ENCODE peak calls at places on chromosomes 16 and 17, in four cellular contexts. One of them, this sample, is unnamed.
A peak's percentile ranks its signal among the peaks of the same experiment; 100 is the strongest.

GRCh38 chr17:76714336-76714735 is 3.6 kb upstream of the MXRA7 start:
- DNase-seq in heart right ventricle: no peak
- DNase-seq in dorsolateral prefrontal cortex: no peak
- DNase-seq in left lung: no peak
- DNase-seq in this sample: no peak

GRCh38 chr16:851871-852270 is 51.3 kb upstream of the GNG13 start:
- DNase-seq in heart right ventricle: no peak
- DNase-seq in dorsolateral prefrontal cortex: no peak
- DNase-seq in left lung: peak; percentile 68
- DNase-seq in this sample: no peak

GRCh38 chr16:1116693-1117077 is 20.6 kb upstream of the C1QTNF8 start:
- DNase-seq in heart right ventricle: no peak
- DNase-seq in dorsolateral prefrontal cortex: no peak
- DNase-seq in left lung: no peak
- DNase-seq in this sample: no peak

GRCh38 chr17:74439691-74440567 is 8.0 kb downstream of the GPRC5C start:
- DNase-seq in left lung: peak; percentile 75
- DNase-seq in heart right ventricle: no peak
- DNase-seq in dorsolateral prefrontal cortex: no peak
- DNase-seq in this sample: no peak

GRCh38 chr17:27544350-27545131 is 86.4 kb upstream of the LGALS9 start:
- DNase-seq in dorsolateral prefrontal cortex: no peak
- DNase-seq in heart right ventricle: no peak
- DNase-seq in left lung: no peak
- DNase-seq in this sample: no peak

GRCh38 chr17:36485805-36486203 is 677 bp upstream of the ZNHIT3 start:
- DNase-seq in dorsolateral prefrontal cortex: no peak
- DNase-seq in left lung: no peak
- DNase-seq in heart right ventricle: no peak
- DNase-seq in this sample: no peak

GRCh38 chr17:72416054-72416691 is 295.4 kb downstream of the SOX9 start:
- DNase-seq in heart right ventricle: no peak
- DNase-seq in left lung: no peak
- DNase-seq in dorsolateral prefrontal cortex: no peak
- DNase-seq in this sample: no peak

GRCh38 chr17:33260638-33261037 is 32.5 kb downstream of the ASIC2 start:
- DNase-seq in heart right ventricle: no peak
- DNase-seq in dorsolateral prefrontal cortex: no peak
- DNase-seq in left lung: no peak
- DNase-seq in this sample: no peak

GRCh38 chr16:24850289-24850931 is 4.6 kb downstream of the SLC5A11 start:
- DNase-seq in left lung: no peak
- DNase-seq in dorsolateral prefrontal cortex: no peak
- DNase-seq in heart right ventricle: no peak
- DNase-seq in this sample: no peak

GRCh38 chr17:13346081-13346533 is 255.6 kb downstream of the HS3ST3A1 start:
- DNase-seq in dorsolateral prefrontal cortex: no peak
- DNase-seq in left lung: no peak
- DNase-seq in heart right ventricle: no peak
- DNase-seq in this sample: no peak

GRCh38 chr17:40617678-40618240 is 29.9 kb downstream of the SMARCE1 start:
- DNase-seq in dorsolateral prefrontal cortex: no peak
- DNase-seq in left lung: no peak
- DNase-seq in heart right ventricle: no peak
- DNase-seq in this sample: no peak

GRCh38 chr17:63435681-63436522 is 10.2 kb downstream of the CYB561 start:
- DNase-seq in heart right ventricle: no peak
- DNase-seq in dorsolateral prefrontal cortex: no peak
- DNase-seq in left lung: peak; percentile 76
- DNase-seq in this sample: no peak

GRCh38 chr17:20125724-20126123 is 116.6 kb downstream of the SPECC1 start:
- DNase-seq in heart right ventricle: no peak
- DNase-seq in left lung: no peak
- DNase-seq in dorsolateral prefrontal cortex: no peak
- DNase-seq in this sample: no peak

GRCh38 chr16:3780570-3780969 is 63.2 kb upstream of the TRAP1 start:
- DNase-seq in dorsolateral prefrontal cortex: no peak
- DNase-seq in left lung: no peak
- DNase-seq in heart right ventricle: no peak
- DNase-seq in this sample: no peak

GRCh38 chr17:65123757-65124675 is 13.2 kb upstream of the RGS9 start:
- DNase-seq in dorsolateral prefrontal cortex: no peak
- DNase-seq in heart right ventricle: no peak
- DNase-seq in left lung: no peak
- DNase-seq in this sample: peak; percentile 41

GRCh38 chr16:11587643-11588247 is 1.0 kb upstream of the LITAF start:
- DNase-seq in left lung: peak; percentile 51
- DNase-seq in heart right ventricle: no peak
- DNase-seq in dorsolateral prefrontal cortex: no peak
- DNase-seq in this sample: no peak

GRCh38 chr17:56832446-56832845 is 1.3 kb downstream of the C17orf67 start:
- DNase-seq in left lung: no peak
- DNase-seq in heart right ventricle: no peak
- DNase-seq in dorsolateral prefrontal cortex: no peak
- DNase-seq in this sample: no peak
- H3K4me3 ChIP-seq in left lung: peak overlapping the region; percentile 83
- H3K4me3 ChIP-seq in heart right ventricle: peak overlapping the region; percentile 94
- H3K4me3 ChIP-seq in dorsolateral prefrontal cortex: peak overlapping the region; percentile 61
- H3K4me3 ChIP-seq in this sample: peak overlapping the region; percentile 78

DNA sequence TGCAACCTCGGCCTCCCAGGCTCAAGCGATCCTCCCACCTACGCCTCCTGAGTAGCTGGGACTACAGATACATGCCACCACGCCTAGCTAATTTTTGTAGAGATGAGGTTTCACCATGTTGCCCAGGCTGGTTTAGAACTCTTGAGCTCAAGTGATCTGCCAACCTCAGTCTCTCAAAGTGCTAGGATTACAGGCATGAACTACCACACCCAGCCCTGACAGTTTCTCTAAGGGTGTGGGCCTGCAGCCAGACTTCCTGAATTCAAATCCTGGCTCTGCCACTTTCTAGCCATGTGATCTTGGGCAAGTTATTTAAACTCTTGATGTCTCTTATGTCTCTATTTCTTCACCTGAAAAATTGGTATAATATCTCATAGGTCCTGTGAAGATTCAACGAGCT is 5.6 kb downstream of the CUEDC1 start:
- DNase-seq in left lung: no peak
- DNase-seq in dorsolateral prefrontal cortex: no peak
- DNase-seq in heart right ventricle: peak; percentile 44
- DNase-seq in this sample: no peak
- H3K27ac ChIP-seq in left lung: peak overlapping the region; percentile 87
- H3K27ac ChIP-seq in dorsolateral prefrontal cortex: peak overlapping the region; percentile 99
- H3K27ac ChIP-seq in heart right ventricle: no peak overlapping the region
- H3K27ac ChIP-seq in this sample: peak overlapping the region; percentile 93

DNA sequence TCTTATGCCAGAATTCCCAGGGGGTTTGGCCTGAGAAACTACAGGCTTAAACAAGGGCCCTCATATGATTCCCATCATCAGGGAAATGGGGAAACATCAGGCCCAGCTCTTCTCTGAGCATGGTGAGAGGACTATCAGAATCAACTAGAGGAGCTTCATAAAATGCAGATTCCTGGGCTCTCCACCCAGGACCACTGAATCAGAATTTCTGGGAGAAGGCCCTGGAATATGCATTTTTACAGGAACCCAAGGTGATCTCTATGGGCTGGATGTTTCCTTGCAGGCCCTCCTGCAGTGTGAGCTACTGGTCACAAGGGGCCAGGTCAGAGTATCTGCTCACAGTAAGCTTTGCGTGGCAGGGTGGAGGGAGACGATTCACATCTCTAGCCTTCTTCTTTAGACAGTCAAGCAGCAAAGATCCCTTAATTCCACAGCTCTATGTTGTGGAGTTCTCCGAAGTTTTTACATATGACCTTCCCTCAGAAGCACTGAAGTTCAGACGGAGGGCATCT is 38.8 kb upstream of the HOXB13 start:
- DNase-seq in heart right ventricle: no peak
- DNase-seq in left lung: no peak
- DNase-seq in dorsolateral prefrontal cortex: no peak
- DNase-seq in this sample: no peak
- TF ChIP-seq CTCF in heart right ventricle: no peak
- TF ChIP-seq CTCF in left lung: no peak
- TF ChIP-seq CTCF in dorsolateral prefrontal cortex: no peak
- TF ChIP-seq CTCF in this sample: no peak

GRCh38 chr16:66661210-66661560 is 35.4 kb downstream of the CMTM4 start:
- DNase-seq in dorsolateral prefrontal cortex: no peak
- DNase-seq in heart right ventricle: no peak
- DNase-seq in left lung: no peak
- DNase-seq in this sample: no peak
- H3K4me3 ChIP-seq in dorsolateral prefrontal cortex: no peak overlapping the region
- H3K4me3 ChIP-seq in heart right ventricle: no peak overlapping the region
- H3K4me3 ChIP-seq in left lung: no peak overlapping the region
- H3K4me3 ChIP-seq in this sample: no peak overlapping the region

GRCh38 chr16:81696959-81697293 is 82.2 kb upstream of the PLCG2 start:
- DNase-seq in dorsolateral prefrontal cortex: no peak
- DNase-seq in heart right ventricle: no peak
- DNase-seq in left lung: peak; percentile 2
- DNase-seq in this sample: no peak

GRCh38 chr16:81699596-81699995 is 79.5 kb upstream of the PLCG2 start:
- DNase-seq in left lung: peak; percentile 52
- DNase-seq in dorsolateral prefrontal cortex: no peak
- DNase-seq in heart right ventricle: no peak
- DNase-seq in this sample: no peak

GRCh38 chr16:81697321-81697885 is 81.7 kb upstream of the PLCG2 start:
- DNase-seq in heart right ventricle: peak; percentile 51
- DNase-seq in dorsolateral prefrontal cortex: peak; percentile 53
- DNase-seq in left lung: peak; percentile 85
- DNase-seq in this sample: no peak

GRCh38 chr16:81696136-81696958 is 82.7 kb upstream of the PLCG2 start:
- DNase-seq in dorsolateral prefrontal cortex: no peak
- DNase-seq in left lung: peak; percentile 70
- DNase-seq in heart right ventricle: no peak
- DNase-seq in this sample: no peak

DNA sequence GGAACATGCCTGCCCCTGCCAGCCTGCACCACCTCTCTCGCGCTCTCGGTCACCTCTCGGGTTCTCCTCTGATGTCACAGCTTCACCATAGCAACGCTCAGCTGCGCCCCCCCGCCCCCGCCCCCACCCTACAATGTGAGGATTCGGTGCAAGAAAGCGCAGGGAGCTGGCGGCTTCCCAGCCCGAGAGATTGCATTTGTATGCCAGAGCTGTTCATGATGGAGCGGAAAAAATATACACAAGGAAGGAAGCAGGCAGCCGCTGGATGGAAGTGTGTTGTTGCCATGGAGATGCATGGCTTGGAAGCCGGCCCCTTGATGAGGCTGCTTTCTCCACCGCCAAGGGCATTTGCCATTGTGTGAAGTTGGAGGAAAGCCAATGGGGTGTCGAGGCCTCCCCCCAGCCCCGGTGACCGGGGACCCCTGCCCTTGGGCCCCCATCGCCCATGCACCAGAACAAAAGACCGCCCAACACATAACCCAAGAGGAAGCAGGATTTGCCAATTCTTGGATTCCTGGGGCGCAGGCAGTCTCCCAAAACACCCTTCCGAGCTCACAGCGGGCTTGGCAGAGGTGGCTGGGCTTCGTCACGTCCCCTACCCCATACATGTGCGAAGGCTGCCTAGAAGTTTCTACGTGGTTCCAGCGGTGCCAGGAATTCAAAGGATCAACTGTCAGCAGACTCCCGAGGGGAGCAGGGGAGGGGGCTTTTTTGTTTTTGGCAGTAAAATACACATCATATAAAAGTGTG is 81.0 kb upstream of the PLCG2 start:
- DNase-seq in heart right ventricle: peak; percentile 66
- DNase-seq in dorsolateral prefrontal cortex: peak; percentile 70
- DNase-seq in left lung: peak; percentile 61
- DNase-seq in this sample: no peak
- H3K27ac ChIP-seq in heart right ventricle: no peak overlapping the region
- H3K27ac ChIP-seq in dorsolateral prefrontal cortex: peak overlapping the region; percentile 87
- H3K27ac ChIP-seq in left lung: no peak overlapping the region
- H3K27ac ChIP-seq in this sample: no peak overlapping the region

GRCh38 chr16:89375686-89376085 is 114.7 kb downstream of the ANKRD11 start:
- DNase-seq in dorsolateral prefrontal cortex: no peak
- DNase-seq in left lung: no peak
- DNase-seq in heart right ventricle: no peak
- DNase-seq in this sample: no peak

GRCh38 chr16:89371968-89372634 is 118.3 kb downstream of the ANKRD11 start:
- DNase-seq in left lung: peak; percentile 69
- DNase-seq in heart right ventricle: no peak
- DNase-seq in dorsolateral prefrontal cortex: no peak
- DNase-seq in this sample: no peak

GRCh38 chr16:89373355-89374110 is 116.8 kb downstream of the ANKRD11 start:
- DNase-seq in heart right ventricle: peak; percentile 51
- DNase-seq in dorsolateral prefrontal cortex: peak; percentile 49
- DNase-seq in left lung: peak; percentile 78
- DNase-seq in this sample: peak; percentile 82

GRCh38 chr16:89375021-89375420 is 115.3 kb downstream of the ANKRD11 start:
- DNase-seq in heart right ventricle: no peak
- DNase-seq in left lung: no peak
- DNase-seq in dorsolateral prefrontal cortex: no peak
- DNase-seq in this sample: no peak

GRCh38 chr16:89374393-89374948 is 115.9 kb downstream of the ANKRD11 start:
- DNase-seq in left lung: no peak
- DNase-seq in heart right ventricle: peak; percentile 45
- DNase-seq in dorsolateral prefrontal cortex: peak; percentile 70
- DNase-seq in this sample: no peak
- TF ChIP-seq CTCF in left lung: no peak
- TF ChIP-seq CTCF in heart right ventricle: no peak
- TF ChIP-seq CTCF in dorsolateral prefrontal cortex: peak; percentile 44
- TF ChIP-seq CTCF in this sample: no peak

GRCh38 chr16:84509032-84509950 is 4.8 kb upstream of the MEAK7 start:
- DNase-seq in heart right ventricle: no peak
- DNase-seq in dorsolateral prefrontal cortex: no peak
- DNase-seq in left lung: no peak
- DNase-seq in this sample: no peak

GRCh38 chr16:84511821-84512220 is 7.4 kb upstream of the MEAK7 start:
- DNase-seq in heart right ventricle: no peak
- DNase-seq in left lung: no peak
- DNase-seq in dorsolateral prefrontal cortex: no peak
- DNase-seq in this sample: no peak

GRCh38 chr16:84508502-84508901 is 4.0 kb upstream of the MEAK7 start:
- DNase-seq in heart right ventricle: no peak
- DNase-seq in dorsolateral prefrontal cortex: no peak
- DNase-seq in left lung: no peak
- DNase-seq in this sample: no peak

GRCh38 chr16:84513111-84514065 is 8.9 kb upstream of the MEAK7 start:
- DNase-seq in dorsolateral prefrontal cortex: no peak
- DNase-seq in left lung: no peak
- DNase-seq in heart right ventricle: no peak
- DNase-seq in this sample: no peak

DNA sequence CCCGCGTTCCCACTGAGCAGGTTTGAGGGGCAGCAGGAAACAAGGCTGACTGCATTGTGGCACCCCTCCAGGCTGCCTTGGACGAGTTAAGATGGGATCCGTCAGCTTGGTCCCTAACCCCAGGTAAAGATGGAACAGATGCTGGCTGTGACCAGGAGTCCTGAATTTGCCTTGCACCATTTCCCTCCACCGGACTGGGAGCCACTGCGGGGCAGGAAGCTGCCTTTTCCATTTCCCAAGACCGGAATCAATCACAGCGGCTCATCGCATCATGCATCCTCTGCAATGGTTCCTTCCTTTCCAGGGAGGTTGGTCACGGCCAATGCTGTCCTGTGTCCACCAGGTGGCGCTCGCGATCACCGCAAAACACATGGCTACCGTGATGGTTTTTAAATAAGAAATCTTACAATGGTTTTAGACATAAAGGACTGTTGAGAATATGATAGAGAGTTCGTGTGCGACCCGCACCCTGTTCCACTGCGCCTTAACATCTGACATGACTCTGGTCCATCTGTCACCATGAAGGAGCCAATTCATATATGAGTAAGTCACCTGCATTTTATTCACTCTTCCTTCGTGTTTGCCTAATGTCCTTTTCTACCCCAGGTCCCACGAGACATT is 6.8 kb upstream of the MEAK7 start:
- DNase-seq in dorsolateral prefrontal cortex: peak; percentile 87
- DNase-seq in heart right ventricle: peak; percentile 83
- DNase-seq in left lung: peak; percentile 95
- DNase-seq in this sample: peak; percentile 87
- H3K4me3 ChIP-seq in dorsolateral prefrontal cortex: peak overlapping the region; percentile 43
- H3K4me3 ChIP-seq in heart right ventricle: peak overlapping the region; percentile 14
- H3K4me3 ChIP-seq in left lung: no peak overlapping the region
- H3K4me3 ChIP-seq in this sample: peak overlapping the region; percentile 46